ENCODE peak calls at places on chromosomes 2 and 18, in seven cellular contexts. H is cardiac fibroblast, K is dorsolateral prefrontal cortex, Y is psoas muscle, A is foreskin fibroblast, M is endodermal cell, X is heart left ventricle. P is an unnamed sample.

GRCh38 chr2:111198701-111199100 is 78.0 kb downstream of the BCL2L11 start:
- DNase-seq in H (no peak), K (no peak), Y (no peak), A (no peak), M (peak), X (no peak), P (no peak)

GRCh38 chr2:85277416-85278158 is 50.2 kb downstream of the TGOLN2 start:
- DNase-seq in H (peak), K (no peak), Y (peak), A (peak), M (no peak), X (peak), P (peak)

GRCh38 chr2:210792000-210792399 is 235.6 kb downstream of the CPS1 start:
- DNase-seq in H (no peak), K (no peak), Y (no peak), A (no peak), M (no peak), X (peak), P (no peak)

GRCh38 chr2:202337706-202338346 is 38.3 kb upstream of the BMPR2 start:
- DNase-seq in H (no peak), K (no peak), Y (no peak), A (no peak), M (no peak), X (no peak), P (no peak)

GRCh38 chr2:223180463-223180862 is 128.5 kb downstream of the KCNE4 start:
- DNase-seq in H (no peak), K (no peak), Y (no peak), A (peak), M (no peak), X (no peak), P (no peak)

GRCh38 chr18:12908706-12909105 is 24.7 kb upstream of the PTPN2 start:
- DNase-seq in H (peak), K (no peak), Y (no peak), A (no peak), M (no peak), X (no peak), P (peak)

GRCh38 chr2:189441709-189442074 is 418 bp downstream of the WDR75 start:
- DNase-seq in H (no peak), K (no peak), Y (no peak), A (no peak), M (no peak), X (no peak), P (no peak)

GRCh38 chr2:213416832-213417231 is 132.6 kb downstream of the SPAG16 start:
- DNase-seq in H (no peak), K (no peak), Y (no peak), A (no peak), M (no peak), X (no peak), P (no peak)

GRCh38 chr2:158507679-158508078 is 50.9 kb downstream of the PKP4 start:
- DNase-seq in H (no peak), K (no peak), Y (no peak), A (no peak), M (no peak), X (no peak), P (no peak)

GRCh38 chr2:46013726-46014125 is 283.5 kb upstream of the EPAS1 start:
- DNase-seq in H (no peak), K (no peak), Y (no peak), A (no peak), M (no peak), X (no peak), P (no peak)

GRCh38 chr2:29309090-29310054 is 194.2 kb downstream of the CLIP4 start:
- DNase-seq in H (peak), K (no peak), Y (no peak), A (peak), M (peak), X (peak), P (peak)

GRCh38 chr2:98693477-98693876 is 37.5 kb downstream of the MGAT4A start:
- DNase-seq in H (no peak), K (no peak), Y (no peak), A (no peak), M (no peak), X (no peak), P (no peak)

GRCh38 chr2:11998626-11999378 is 252.4 kb downstream of the LPIN1 start:
- DNase-seq in H (peak), K (no peak), Y (no peak), A (peak), M (no peak), X (no peak), P (peak)

GRCh38 chr2:196174424-196174823 is 3.0 kb upstream of the STK17B start:
- DNase-seq in H (no peak), K (no peak), Y (no peak), A (no peak), M (no peak), X (no peak), P (no peak)

GRCh38 chr2:103738108-103738507 is 976.3 kb downstream of the TMEM182 start:
- DNase-seq in H (no peak), K (no peak), Y (no peak), A (no peak), M (no peak), X (no peak), P (no peak)

GRCh38 chr2:216109962-216110614 is 940 bp downstream of the XRCC5 start:
- DNase-seq in H (peak), K (no peak), Y (no peak), A (peak), M (peak), X (no peak), P (peak)

GRCh38 chr2:124877065-124877671 is 852.1 kb downstream of the CNTNAP5 start:
- DNase-seq in H (peak), K (no peak), Y (no peak), A (no peak), M (no peak), X (no peak), P (peak)

GRCh38 chr2:75381032-75381431 is 179.7 kb downstream of the EVA1A start:
- DNase-seq in H (no peak), K (no peak), Y (no peak), A (no peak), M (no peak), X (no peak), P (no peak)

GRCh38 chr2:241978670-241979069 is 109.1 kb downstream of the RTP5 start:
- DNase-seq in H (no peak), K (peak), Y (no peak), A (no peak), M (peak), X (no peak), P (no peak)

GRCh38 chr2:11938196-11938595 is 191.8 kb downstream of the LPIN1 start:
- DNase-seq in H (peak), K (no peak), Y (peak), A (peak), M (no peak), X (peak), P (peak)

GRCh38 chr18:35497006-35497333 is 790 bp downstream of the INO80C start:
- DNase-seq in H (peak), K (no peak), Y (no peak), A (peak), M (no peak), X (no peak), P (peak)

GRCh38 chr2:37641582-37642111 is 29.8 kb downstream of the CDC42EP3 start:
- DNase-seq in H (peak), K (no peak), Y (no peak), A (peak), M (no peak), X (no peak), P (no peak)

DNA sequence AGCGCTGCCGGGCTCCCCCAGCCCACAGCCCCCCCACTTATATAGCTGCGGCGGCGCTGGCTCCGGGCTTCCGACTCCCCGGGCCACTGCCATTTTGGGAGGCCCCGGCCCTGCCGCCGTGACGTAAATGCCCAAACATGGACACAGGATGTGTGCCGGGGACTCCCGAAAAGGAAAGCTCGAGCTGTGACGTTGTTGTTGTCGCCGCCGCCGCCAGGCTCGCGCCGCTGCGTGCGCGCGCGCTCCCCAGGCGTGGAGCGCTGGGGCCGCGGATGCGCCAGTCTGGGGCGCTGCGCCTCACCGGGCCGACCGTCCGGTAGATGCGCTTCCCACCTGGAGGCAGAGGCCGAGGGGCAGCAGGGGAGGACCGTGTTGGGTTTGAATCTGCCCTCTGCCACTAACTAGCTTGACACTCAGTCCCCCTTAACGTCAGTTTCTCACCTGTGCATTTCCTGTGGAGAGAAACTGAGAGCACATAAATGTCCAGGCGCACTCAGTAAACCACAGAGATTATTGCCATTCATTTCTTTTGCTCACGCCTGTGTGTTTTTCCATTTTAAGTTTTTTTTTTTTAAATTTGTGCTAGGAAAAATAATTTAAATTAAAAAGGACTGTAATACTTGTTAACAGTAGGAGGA is at the start of gene EGR4:
- DNase-seq in H (peak), K (peak), Y (peak), A (peak), M (peak), X (peak), P (peak)
- TF ChIP-seq CTCF in H (no peak), K (no peak), Y (no peak), A (no peak), M (peak), X (no peak), P (no peak)

GRCh38 chr18:59694824-59695223 is 2.4 kb downstream of the CCBE1 start:
- DNase-seq in H (no peak), K (no peak), Y (no peak), A (no peak), M (no peak), X (no peak), P (no peak)
- H3K4me3 ChIP-seq in H (peak), K (no peak), Y (no peak), A (peak), M (no peak), X (no peak), P (no peak)

DNA sequence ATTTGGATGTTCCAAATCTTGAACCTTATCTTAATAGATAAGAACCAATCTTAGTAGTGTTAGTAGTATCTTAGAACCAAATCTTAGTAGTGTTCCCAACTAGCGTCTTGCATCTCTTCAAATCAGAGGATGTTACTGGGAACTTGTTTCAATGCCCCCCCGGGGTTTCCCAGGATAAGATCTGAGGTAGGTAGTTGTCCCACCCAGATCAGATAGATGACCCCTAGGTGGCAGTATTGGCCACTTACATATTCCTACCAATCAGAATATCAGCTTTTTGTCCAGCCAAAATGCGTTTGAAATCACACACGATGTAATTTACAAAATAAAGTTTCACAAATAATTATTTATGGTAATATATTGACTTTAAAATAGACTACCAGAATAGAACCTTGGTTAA is 314.8 kb downstream of the MBD2 start:
- DNase-seq in H (peak), K (no peak), Y (no peak), A (peak), M (no peak), X (no peak), P (peak)
- TF ChIP-seq CTCF in H (peak), K (no peak), Y (peak), A (peak), M (no peak), X (peak), P (peak)

DNA sequence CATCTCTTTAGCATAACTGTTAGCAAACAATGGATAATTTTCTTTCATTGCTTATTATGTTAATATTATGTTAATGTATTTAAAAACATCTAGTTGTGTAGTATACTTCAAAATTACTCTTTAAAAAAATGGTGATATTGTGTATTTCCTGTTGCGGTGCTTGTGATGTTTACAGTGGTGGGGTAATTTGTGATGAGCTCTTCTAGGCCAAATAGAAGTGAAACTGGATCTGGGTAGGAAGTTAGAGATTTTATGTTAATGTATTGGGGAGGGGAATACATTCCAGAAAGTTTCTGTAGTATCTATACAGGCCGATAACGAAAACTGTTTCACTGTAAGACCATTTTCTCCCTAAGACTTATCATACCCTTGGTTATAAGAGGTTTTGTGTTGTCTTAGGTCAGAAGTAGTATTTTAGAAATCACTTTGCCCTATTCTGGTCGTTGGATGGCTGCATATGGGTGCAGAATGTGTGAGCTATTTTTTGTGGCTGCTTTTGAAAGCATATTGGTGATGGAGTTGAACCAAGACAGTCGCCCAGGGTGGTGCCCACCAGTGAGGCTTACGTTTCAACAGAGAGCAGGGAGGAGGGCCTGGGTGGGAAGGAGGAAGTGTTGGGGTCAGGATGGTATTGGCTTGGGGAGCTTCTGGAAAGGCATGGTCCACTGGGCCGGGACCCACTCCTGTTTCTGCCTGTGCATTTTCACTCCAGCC is 5.8 kb downstream of the TSHZ1 start:
- DNase-seq in H (no peak), K (no peak), Y (no peak), A (peak), M (no peak), X (no peak), P (no peak)
- H3K4me3 ChIP-seq in H (no peak), K (no peak), Y (no peak), A (peak), M (no peak), X (no peak), P (no peak)

DNA sequence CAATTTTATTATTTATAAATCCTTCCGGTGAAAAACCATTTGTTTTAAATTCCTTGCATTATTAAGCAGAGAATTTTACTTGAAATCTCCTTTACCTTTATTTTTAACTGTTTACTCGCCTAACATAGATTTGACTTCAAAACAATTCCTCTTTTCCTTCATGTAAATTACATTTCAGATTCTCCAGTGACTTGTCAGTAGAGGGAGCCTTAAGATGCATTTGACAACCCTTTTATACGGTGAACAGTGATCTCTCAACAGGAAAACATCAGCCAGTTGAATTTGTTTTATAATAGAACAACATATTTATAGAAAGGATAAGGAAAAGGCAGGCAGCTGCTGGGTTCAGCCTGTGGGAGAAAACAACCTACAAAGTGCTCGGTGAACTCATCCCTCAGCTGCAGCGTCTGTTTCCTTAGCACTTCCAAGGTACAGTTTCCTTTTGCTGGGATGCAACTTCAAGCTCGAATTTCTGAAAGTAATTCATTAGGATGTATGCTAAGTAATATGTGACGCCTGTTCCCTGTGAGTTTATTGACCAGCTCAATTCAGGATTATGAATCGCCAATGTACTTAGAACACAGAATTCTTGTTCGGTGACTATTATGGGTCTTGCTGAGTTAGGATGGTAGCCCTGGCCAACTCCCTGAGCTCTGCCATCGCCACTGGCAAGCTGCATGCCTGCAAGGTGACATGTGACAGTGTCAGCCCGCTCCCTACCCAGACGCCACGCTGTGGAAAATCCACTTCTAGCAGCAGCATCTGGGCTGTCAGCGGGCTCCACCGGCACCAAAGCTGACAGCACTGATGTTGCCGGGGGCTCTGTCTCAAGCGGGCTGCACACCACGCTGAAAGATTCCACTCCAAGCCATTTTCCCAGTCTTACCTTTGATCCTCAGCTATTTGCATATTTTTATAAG is 100.9 kb downstream of the MYT1L start:
- DNase-seq in H (no peak), K (peak), Y (no peak), A (peak), M (no peak), X (peak), P (no peak)
- TF ChIP-seq CTCF in H (no peak), K (peak), Y (peak), A (no peak), M (peak), X (no peak), P (no peak)

GRCh38 chr2:238589591-238590460 is 163.1 kb downstream of the ASB1 start:
- DNase-seq in H (no peak), K (no peak), Y (no peak), A (no peak), M (peak), X (no peak), P (no peak)

GRCh38 chr2:238586931-238587775 is 160.4 kb downstream of the ASB1 start:
- DNase-seq in H (no peak), K (no peak), Y (no peak), A (no peak), M (peak), X (no peak), P (no peak)

GRCh38 chr2:238587776-238588660 is 161.3 kb downstream of the ASB1 start:
- DNase-seq in H (no peak), K (no peak), Y (no peak), A (no peak), M (no peak), X (no peak), P (no peak)

GRCh38 chr2:238584617-238585016 is 157.9 kb downstream of the ASB1 start:
- DNase-seq in H (no peak), K (no peak), Y (no peak), A (no peak), M (no peak), X (no peak), P (no peak)

GRCh38 chr2:238585836-238586821 is 159.4 kb downstream of the ASB1 start:
- DNase-seq in H (no peak), K (no peak), Y (no peak), A (no peak), M (peak), X (no peak), P (no peak)
- H3K4me3 ChIP-seq in H (no peak), K (no peak), Y (no peak), A (no peak), M (no peak), X (no peak), P (no peak)

GRCh38 chr2:102704531-102704930 is 57.3 kb upstream of the TMEM182 start:
- DNase-seq in H (no peak), K (no peak), Y (no peak), A (no peak), M (peak), X (no peak), P (no peak)

GRCh38 chr2:102703305-102703704 is 58.5 kb upstream of the TMEM182 start:
- DNase-seq in H (no peak), K (no peak), Y (no peak), A (no peak), M (no peak), X (no peak), P (no peak)

GRCh38 chr2:102698369-102699111 is 63.3 kb upstream of the TMEM182 start:
- DNase-seq in H (peak), K (no peak), Y (peak), A (peak), M (no peak), X (no peak), P (no peak)

GRCh38 chr2:102707796-102708713 is 53.8 kb upstream of the TMEM182 start:
- DNase-seq in H (no peak), K (no peak), Y (no peak), A (no peak), M (peak), X (no peak), P (no peak)

GRCh38 chr2:102703748-102704147 is 58.1 kb upstream of the TMEM182 start:
- DNase-seq in H (peak), K (no peak), Y (no peak), A (peak), M (peak), X (no peak), P (peak)
- TF ChIP-seq CTCF in H (peak), K (no peak), Y (peak), A (peak), M (peak), X (peak), P (peak)

GRCh38 chr2:105934467-105934866 is 189.8 kb downstream of the NCK2 start:
- DNase-seq in H (no peak), K (no peak), Y (no peak), A (no peak), M (no peak), X (no peak), P (no peak)
- H3K4me3 ChIP-seq in H (no peak), K (no peak), Y (no peak), A (no peak), M (no peak), X (no peak), P (no peak)

GRCh38 chr2:65638438-65638837 is 206.0 kb upstream of the SPRED2 start:
- DNase-seq in H (peak), K (no peak), Y (no peak), A (no peak), M (peak), X (no peak), P (no peak)
- TF ChIP-seq CTCF in H (no peak), K (no peak), Y (no peak), A (no peak), M (peak), X (no peak), P (peak)

P was measured in fibroblast of pulmonary artery.